ENCODE peak calls at places on chromosomes 16 and 17, in nine cellular contexts. One of them, this sample, is unnamed.

GRCh38 chr17:20213429-20213828 is 204.3 kb downstream of the SPECC1 start:
- DNase-seq in adrenal gland: no peak
- DNase-seq in heart left ventricle: no peak
- DNase-seq in sigmoid colon: no peak
- DNase-seq in NB4: no peak
- DNase-seq in A549: no peak
- DNase-seq in ovary: no peak
- DNase-seq in IMR-90: no peak
- DNase-seq in tibial nerve: no peak
- DNase-seq in this sample: no peak

GRCh38 chr17:22268214-22268911 is 576.0 kb downstream of the KCNJ18 start:
- DNase-seq in adrenal gland: no peak
- DNase-seq in heart left ventricle: no peak
- DNase-seq in sigmoid colon: no peak
- DNase-seq in NB4: no peak
- DNase-seq in A549: no peak
- DNase-seq in ovary: no peak
- DNase-seq in IMR-90: no peak
- DNase-seq in tibial nerve: no peak
- DNase-seq in this sample: no peak

GRCh38 chr16:48121276-48121675 is 34.5 kb downstream of the ABCC12 start:
- DNase-seq in adrenal gland: no peak
- DNase-seq in heart left ventricle: no peak
- DNase-seq in sigmoid colon: no peak
- DNase-seq in NB4: no peak
- DNase-seq in A549: no peak
- DNase-seq in ovary: no peak
- DNase-seq in IMR-90: no peak
- DNase-seq in tibial nerve: no peak
- DNase-seq in this sample: no peak

GRCh38 chr16:83137326-83137770 is 510.6 kb downstream of the CDH13 start:
- DNase-seq in adrenal gland: peak
- DNase-seq in heart left ventricle: no peak
- DNase-seq in sigmoid colon: no peak
- DNase-seq in NB4: peak
- DNase-seq in A549: peak
- DNase-seq in ovary: peak
- DNase-seq in IMR-90: peak
- DNase-seq in tibial nerve: no peak
- DNase-seq in this sample: no peak

GRCh38 chr16:76583466-76583865 is 306.3 kb downstream of the CNTNAP4 start:
- DNase-seq in adrenal gland: peak
- DNase-seq in heart left ventricle: no peak
- DNase-seq in sigmoid colon: no peak
- DNase-seq in NB4: no peak
- DNase-seq in A549: no peak
- DNase-seq in ovary: no peak
- DNase-seq in IMR-90: no peak
- DNase-seq in tibial nerve: peak
- DNase-seq in this sample: no peak

GRCh38 chr17:76845524-76845923 is 22.7 kb upstream of the MGAT5B start:
- DNase-seq in adrenal gland: no peak
- DNase-seq in heart left ventricle: no peak
- DNase-seq in sigmoid colon: no peak
- DNase-seq in NB4: no peak
- DNase-seq in A549: no peak
- DNase-seq in ovary: no peak
- DNase-seq in IMR-90: peak
- DNase-seq in tibial nerve: no peak
- DNase-seq in this sample: no peak

GRCh38 chr17:63333869-63334268 is 112.2 kb downstream of the CYB561 start:
- DNase-seq in adrenal gland: no peak
- DNase-seq in heart left ventricle: no peak
- DNase-seq in sigmoid colon: no peak
- DNase-seq in NB4: no peak
- DNase-seq in A549: no peak
- DNase-seq in ovary: no peak
- DNase-seq in IMR-90: no peak
- DNase-seq in tibial nerve: no peak
- DNase-seq in this sample: no peak

GRCh38 chr17:34580685-34581445 is 1.5 kb downstream of the TMEM132E start:
- DNase-seq in adrenal gland: no peak
- DNase-seq in heart left ventricle: no peak
- DNase-seq in sigmoid colon: no peak
- DNase-seq in NB4: no peak
- DNase-seq in A549: no peak
- DNase-seq in ovary: no peak
- DNase-seq in IMR-90: no peak
- DNase-seq in tibial nerve: no peak
- DNase-seq in this sample: no peak

GRCh38 chr17:74903671-74904070 is 10.2 kb upstream of the FADS6 start:
- DNase-seq in adrenal gland: no peak
- DNase-seq in heart left ventricle: no peak
- DNase-seq in sigmoid colon: no peak
- DNase-seq in NB4: no peak
- DNase-seq in A549: no peak
- DNase-seq in ovary: no peak
- DNase-seq in IMR-90: no peak
- DNase-seq in tibial nerve: no peak
- DNase-seq in this sample: no peak

GRCh38 chr17:65297384-65297783 is 160.2 kb downstream of the RGS9 start:
- DNase-seq in adrenal gland: no peak
- DNase-seq in heart left ventricle: no peak
- DNase-seq in sigmoid colon: no peak
- DNase-seq in NB4: peak
- DNase-seq in A549: no peak
- DNase-seq in ovary: no peak
- DNase-seq in IMR-90: no peak
- DNase-seq in tibial nerve: no peak
- DNase-seq in this sample: no peak

GRCh38 chr17:72422505-72423285 is 301.9 kb downstream of the SOX9 start:
- DNase-seq in adrenal gland: peak
- DNase-seq in heart left ventricle: no peak
- DNase-seq in sigmoid colon: peak
- DNase-seq in NB4: peak
- DNase-seq in A549: peak
- DNase-seq in ovary: no peak
- DNase-seq in IMR-90: peak
- DNase-seq in tibial nerve: no peak
- DNase-seq in this sample: peak

GRCh38 chr16:87674405-87674804 is 72.1 kb downstream of the JPH3 start:
- DNase-seq in adrenal gland: no peak
- DNase-seq in heart left ventricle: no peak
- DNase-seq in sigmoid colon: no peak
- DNase-seq in NB4: no peak
- DNase-seq in A549: no peak
- DNase-seq in ovary: no peak
- DNase-seq in IMR-90: no peak
- DNase-seq in tibial nerve: no peak
- DNase-seq in this sample: no peak

DNA sequence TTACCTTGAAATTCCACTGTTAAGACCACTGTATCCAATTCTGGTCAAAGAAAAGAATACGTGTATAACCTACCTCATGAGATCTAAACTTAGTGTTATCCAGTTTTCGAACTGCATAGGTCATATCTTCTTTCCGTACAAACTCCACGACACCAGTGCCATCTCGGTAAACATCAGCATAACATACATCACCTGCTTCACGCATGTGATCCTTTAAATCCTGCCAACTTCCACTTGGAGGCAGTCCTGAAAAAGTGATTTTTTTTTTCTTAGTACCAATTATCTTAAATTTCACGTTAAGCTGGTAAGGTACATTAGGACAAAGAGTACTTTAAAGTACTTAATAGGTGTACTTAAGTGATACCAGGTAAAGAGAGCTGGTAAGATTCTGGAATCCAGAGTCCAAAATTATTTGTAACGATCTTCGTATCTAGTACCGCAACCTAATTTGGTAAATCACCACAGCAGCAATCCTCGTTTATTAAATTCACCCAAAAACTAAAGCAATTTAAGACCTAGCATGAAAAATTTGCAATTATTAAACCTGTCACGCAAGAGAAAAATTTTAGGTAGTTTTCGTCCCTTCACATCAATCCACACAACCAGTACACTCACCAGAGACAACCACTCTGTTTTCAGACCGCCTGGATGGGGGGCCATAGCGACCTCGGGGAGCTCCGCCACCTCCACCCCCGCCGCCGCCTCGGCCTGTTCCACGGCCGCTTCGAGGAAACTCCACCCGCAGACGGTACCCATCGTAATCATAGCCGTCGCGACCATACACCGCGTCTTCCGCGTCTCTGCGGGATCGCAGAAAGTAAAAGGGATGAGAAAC is 1.1 kb downstream of the SRSF1 start:
- DNase-seq in adrenal gland: no peak
- DNase-seq in heart left ventricle: no peak
- DNase-seq in sigmoid colon: no peak
- DNase-seq in NB4: no peak
- DNase-seq in A549: no peak
- DNase-seq in ovary: no peak
- DNase-seq in IMR-90: no peak
- DNase-seq in tibial nerve: no peak
- DNase-seq in this sample: no peak
- TF ChIP-seq CTCF in adrenal gland: no peak
- TF ChIP-seq CTCF in heart left ventricle: no peak
- TF ChIP-seq CTCF in sigmoid colon: no peak
- TF ChIP-seq CTCF in NB4: no peak
- TF ChIP-seq CTCF in A549: no peak
- TF ChIP-seq CTCF in ovary: no peak
- TF ChIP-seq CTCF in IMR-90: no peak
- TF ChIP-seq CTCF in tibial nerve: no peak
- TF ChIP-seq CTCF in this sample: no peak

GRCh38 chr16:25855063-25855462 is 163.3 kb downstream of the HS3ST4 start:
- DNase-seq in adrenal gland: no peak
- DNase-seq in heart left ventricle: no peak
- DNase-seq in sigmoid colon: no peak
- DNase-seq in NB4: no peak
- DNase-seq in A549: no peak
- DNase-seq in ovary: no peak
- DNase-seq in IMR-90: no peak
- DNase-seq in tibial nerve: no peak
- DNase-seq in this sample: no peak

GRCh38 chr16:25859645-25860044 is 167.9 kb downstream of the HS3ST4 start:
- DNase-seq in adrenal gland: no peak
- DNase-seq in heart left ventricle: no peak
- DNase-seq in sigmoid colon: no peak
- DNase-seq in NB4: no peak
- DNase-seq in A549: no peak
- DNase-seq in ovary: no peak
- DNase-seq in IMR-90: no peak
- DNase-seq in tibial nerve: no peak
- DNase-seq in this sample: no peak

GRCh38 chr16:25855818-25856217 is 164.1 kb downstream of the HS3ST4 start:
- DNase-seq in adrenal gland: no peak
- DNase-seq in heart left ventricle: no peak
- DNase-seq in sigmoid colon: no peak
- DNase-seq in NB4: no peak
- DNase-seq in A549: no peak
- DNase-seq in ovary: no peak
- DNase-seq in IMR-90: no peak
- DNase-seq in tibial nerve: no peak
- DNase-seq in this sample: no peak

GRCh38 chr16:25854141-25854540 is 162.4 kb downstream of the HS3ST4 start:
- DNase-seq in adrenal gland: no peak
- DNase-seq in heart left ventricle: no peak
- DNase-seq in sigmoid colon: no peak
- DNase-seq in NB4: no peak
- DNase-seq in A549: no peak
- DNase-seq in ovary: no peak
- DNase-seq in IMR-90: no peak
- DNase-seq in tibial nerve: no peak
- DNase-seq in this sample: no peak
- TF ChIP-seq POLR2A in adrenal gland: no peak
- TF ChIP-seq POLR2A in heart left ventricle: no peak
- TF ChIP-seq POLR2A in sigmoid colon: no peak
- TF ChIP-seq POLR2A in NB4: no peak
- TF ChIP-seq POLR2A in A549: no peak
- TF ChIP-seq POLR2A in ovary: no peak
- TF ChIP-seq POLR2A in IMR-90: no peak
- TF ChIP-seq POLR2A in tibial nerve: no peak
- TF ChIP-seq POLR2A in this sample: no peak

DNA sequence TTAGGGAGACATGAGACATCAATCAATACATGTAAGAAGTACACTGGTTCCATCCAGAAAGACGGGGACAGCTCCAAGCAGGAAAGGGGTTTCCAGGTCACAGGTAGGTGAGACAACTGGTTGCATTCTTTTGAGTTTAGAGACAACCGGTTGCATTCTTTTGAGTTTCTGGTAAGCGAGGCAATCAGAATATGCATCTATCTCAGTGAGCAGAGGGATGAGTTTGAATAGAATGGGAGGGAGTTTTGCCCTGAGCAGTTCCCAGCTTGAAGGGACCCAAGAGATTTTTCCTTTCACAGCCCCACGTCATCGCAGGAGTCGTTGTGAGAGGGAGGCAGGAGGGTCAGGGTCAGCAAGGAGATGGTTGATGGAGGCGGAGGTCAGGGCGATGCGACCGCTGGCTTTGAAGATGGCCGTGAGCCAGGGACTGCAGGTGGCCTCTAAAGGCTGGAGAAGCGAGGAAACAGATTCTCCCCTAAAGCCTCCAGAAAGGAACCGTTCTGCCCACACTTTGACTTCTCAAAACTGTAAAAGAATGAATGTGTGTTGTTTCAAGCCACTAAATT is 36.5 kb downstream of the IRF8 start:
- DNase-seq in adrenal gland: no peak
- DNase-seq in heart left ventricle: no peak
- DNase-seq in sigmoid colon: no peak
- DNase-seq in NB4: no peak
- DNase-seq in A549: no peak
- DNase-seq in ovary: no peak
- DNase-seq in IMR-90: no peak
- DNase-seq in tibial nerve: no peak
- DNase-seq in this sample: no peak
- H3K4me3 ChIP-seq in adrenal gland: no peak
- H3K4me3 ChIP-seq in heart left ventricle: no peak
- H3K4me3 ChIP-seq in sigmoid colon: no peak
- H3K4me3 ChIP-seq in NB4: no peak
- H3K4me3 ChIP-seq in A549: no peak
- H3K4me3 ChIP-seq in ovary: no peak
- H3K4me3 ChIP-seq in IMR-90: no peak
- H3K4me3 ChIP-seq in tibial nerve: no peak
- H3K4me3 ChIP-seq in this sample: no peak

DNA sequence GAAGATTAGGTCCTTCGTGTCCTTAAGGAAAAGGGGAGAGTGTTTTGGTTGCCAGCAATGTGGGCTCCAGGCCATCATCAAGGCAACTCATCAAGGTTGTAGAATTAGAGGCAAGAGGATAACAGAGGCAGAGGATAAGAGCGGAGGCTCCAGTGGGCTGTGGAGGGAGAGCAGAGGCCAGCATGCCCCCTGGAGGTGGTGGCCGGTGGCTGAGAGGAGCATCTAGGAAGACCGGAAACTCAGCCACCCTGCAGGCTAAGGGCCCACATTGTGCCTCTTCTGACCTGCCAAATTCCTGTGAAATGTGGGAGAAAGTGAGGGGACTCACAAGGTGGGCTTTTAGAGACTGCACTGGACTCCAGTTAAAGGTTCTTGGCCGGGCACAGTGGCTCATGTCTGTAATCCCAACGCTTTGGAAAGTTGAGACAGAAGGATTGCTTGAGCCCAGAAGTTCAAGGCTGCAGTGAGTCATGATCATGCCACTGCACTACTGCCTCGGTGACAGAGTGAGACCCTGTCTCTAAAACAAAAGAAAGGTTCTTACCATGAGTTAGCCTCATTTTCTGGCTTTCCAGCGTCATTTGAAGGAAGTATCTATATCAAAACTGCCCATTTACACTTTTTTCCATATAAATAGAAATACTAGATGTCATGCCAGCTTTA is 62.7 kb upstream of the ADORA2B start:
- DNase-seq in adrenal gland: peak
- DNase-seq in heart left ventricle: no peak
- DNase-seq in sigmoid colon: no peak
- DNase-seq in NB4: peak
- DNase-seq in A549: no peak
- DNase-seq in ovary: no peak
- DNase-seq in IMR-90: no peak
- DNase-seq in tibial nerve: no peak
- DNase-seq in this sample: no peak
- TF ChIP-seq CTCF in adrenal gland: no peak
- TF ChIP-seq CTCF in heart left ventricle: no peak
- TF ChIP-seq CTCF in sigmoid colon: no peak
- TF ChIP-seq CTCF in NB4: no peak
- TF ChIP-seq CTCF in A549: no peak
- TF ChIP-seq CTCF in ovary: no peak
- TF ChIP-seq CTCF in IMR-90: no peak
- TF ChIP-seq CTCF in tibial nerve: no peak
- TF ChIP-seq CTCF in this sample: no peak